ENCODE peak calls at places on chromosome 20, in six cellular contexts. V, E, M, L, X and A are unnamed samples.

GRCh38 chr20:64278319-64278681 is 22.8 kb downstream of the PCMTD2 start:
- DNase-seq in V (no peak), E (no peak), M (no peak), L (no peak), X (no peak), A (no peak)

GRCh38 chr20:13525225-13525940 is 113.3 kb downstream of the TASP1 start:
- DNase-seq in V (no peak), E (peak), M (no peak), L (peak), X (no peak), A (peak)

GRCh38 chr20:14142964-14143627 is 147.8 kb downstream of the MACROD2 start:
- DNase-seq in V (no peak), E (no peak), M (no peak), L (no peak), X (no peak), A (peak)

GRCh38 chr20:33736962-33737361 is 5.2 kb downstream of the ZNF341 start:
- DNase-seq in V (no peak), E (no peak), M (no peak), L (no peak), X (no peak), A (no peak)

GRCh38 chr20:20334489-20334888 is 33.4 kb upstream of the INSM1 start:
- DNase-seq in V (no peak), E (no peak), M (no peak), L (no peak), X (peak), A (no peak)

GRCh38 chr20:51768759-51769517 is 748 bp upstream of the ATP9A start:
- DNase-seq in V (no peak), E (peak), M (no peak), L (no peak), X (no peak), A (no peak)

GRCh38 chr20:58697201-58697866 is 4.7 kb downstream of the NPEPL1 start:
- DNase-seq in V (peak), E (no peak), M (no peak), L (no peak), X (no peak), A (no peak)

GRCh38 chr20:57398231-57398821 is 7.1 kb downstream of the RBM38 start:
- DNase-seq in V (no peak), E (no peak), M (peak), L (no peak), X (peak), A (no peak)

GRCh38 chr20:41046716-41047115 is 18.1 kb downstream of the TOP1 start:
- DNase-seq in V (no peak), E (no peak), M (peak), L (no peak), X (no peak), A (no peak)

GRCh38 chr20:37980876-37981275 is 52.4 kb downstream of the TTI1 start:
- DNase-seq in V (no peak), E (no peak), M (no peak), L (no peak), X (no peak), A (no peak)

GRCh38 chr20:33296206-33296605 is 13.2 kb downstream of the BPIFB1 start:
- DNase-seq in V (no peak), E (no peak), M (no peak), L (no peak), X (no peak), A (no peak)

GRCh38 chr20:4560667-4561066 is 161.0 kb upstream of the PRND start:
- DNase-seq in V (no peak), E (no peak), M (no peak), L (no peak), X (no peak), A (no peak)

GRCh38 chr20:20261159-20261558 is 106.7 kb upstream of the INSM1 start:
- DNase-seq in V (no peak), E (no peak), M (peak), L (no peak), X (no peak), A (no peak)

GRCh38 chr20:57905448-57905847 is 195.6 kb upstream of the PMEPA1 start:
- DNase-seq in V (no peak), E (no peak), M (no peak), L (no peak), X (no peak), A (no peak)

GRCh38 chr20:38554986-38555385 is 26.0 kb upstream of the ADIG start:
- DNase-seq in V (no peak), E (no peak), M (peak), L (no peak), X (no peak), A (no peak)

GRCh38 chr20:60095456-60095855 is 137.2 kb downstream of the CDH26 start:
- DNase-seq in V (no peak), E (no peak), M (peak), L (no peak), X (no peak), A (no peak)

GRCh38 chr20:31923388-31924271 is 28.2 kb downstream of the PDRG1 start:
- DNase-seq in V (no peak), E (no peak), M (peak), L (no peak), X (peak), A (no peak)

GRCh38 chr20:61925555-61926252 is 140.0 kb downstream of the TAF4 start:
- DNase-seq in V (peak), E (no peak), M (no peak), L (no peak), X (no peak), A (no peak)

GRCh38 chr20:3716195-3716834 is 3.9 kb upstream of the SIGLEC1 start:
- DNase-seq in V (peak), E (peak), M (peak), L (peak), X (no peak), A (peak)

GRCh38 chr20:18678599-18678998 is 90.7 kb downstream of the DTD1 start:
- DNase-seq in V (no peak), E (no peak), M (no peak), L (no peak), X (no peak), A (no peak)

GRCh38 chr20:17210983-17211382 is 15.9 kb upstream of the PCSK2 start:
- DNase-seq in V (no peak), E (no peak), M (peak), L (peak), X (no peak), A (no peak)

GRCh38 chr20:62662422-62662821 is 20.1 kb downstream of the SLCO4A1 start:
- DNase-seq in V (no peak), E (no peak), M (no peak), L (no peak), X (no peak), A (no peak)

DNA sequence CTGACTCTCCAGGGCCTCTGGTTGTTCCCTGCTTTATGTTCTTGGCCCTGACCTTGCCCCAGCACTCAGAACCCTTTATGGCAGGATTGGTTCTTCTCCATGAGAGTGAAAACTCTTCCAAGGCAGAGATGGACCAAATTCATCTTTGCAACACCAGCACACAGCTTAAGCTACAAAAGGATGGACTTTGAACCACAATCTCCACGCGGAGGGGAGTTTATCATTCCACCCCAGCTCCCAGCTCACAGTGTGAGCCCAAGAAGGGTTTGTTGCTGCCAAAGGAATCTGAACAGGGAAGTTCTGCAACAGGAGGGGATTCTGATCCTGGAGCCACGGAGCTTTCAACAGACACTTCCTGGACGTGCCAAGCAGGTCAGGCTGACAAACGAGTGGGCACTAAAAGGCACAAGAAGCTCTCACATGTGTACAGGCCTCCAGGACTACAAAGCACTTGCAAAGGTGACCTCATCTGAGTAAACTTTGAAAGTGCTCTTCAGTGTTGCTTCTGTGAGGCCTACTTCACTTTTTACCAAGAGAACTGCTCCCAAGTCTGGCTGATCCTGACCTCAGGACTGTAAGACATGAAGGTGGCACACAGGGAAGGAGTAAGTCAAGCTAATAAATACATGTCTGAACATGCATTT is 8.9 kb downstream of the FITM2 start:
- DNase-seq in V (no peak), E (no peak), M (no peak), L (peak), X (no peak), A (peak)
- TF ChIP-seq MYC in V (no peak), E (no peak), M (no peak), L (peak), X (no peak), A (no peak)

GRCh38 chr20:2386516-2387179 is 5.9 kb downstream of the TGM6 start:
- DNase-seq in V (no peak), E (peak), M (no peak), L (no peak), X (no peak), A (no peak)
- TF ChIP-seq MYC in V (no peak), E (no peak), M (no peak), L (no peak), X (no peak), A (no peak)

GRCh38 chr20:39853050-39853449 is 836.0 kb downstream of the MAFB start:
- DNase-seq in V (no peak), E (no peak), M (no peak), L (no peak), X (no peak), A (no peak)

GRCh38 chr20:39855056-39855455 is 834.0 kb downstream of the MAFB start:
- DNase-seq in V (no peak), E (no peak), M (no peak), L (no peak), X (no peak), A (no peak)

GRCh38 chr20:39857188-39857587 is 831.8 kb downstream of the MAFB start:
- DNase-seq in V (no peak), E (no peak), M (no peak), L (no peak), X (no peak), A (no peak)

GRCh38 chr20:39853664-39854063 is 835.4 kb downstream of the MAFB start:
- DNase-seq in V (no peak), E (no peak), M (no peak), L (no peak), X (peak), A (no peak)

GRCh38 chr20:39855799-39856198 is 833.2 kb downstream of the MAFB start:
- DNase-seq in V (no peak), E (no peak), M (no peak), L (no peak), X (no peak), A (no peak)
- TF ChIP-seq MYC in V (no peak), E (no peak), M (no peak), L (no peak), X (no peak), A (no peak)

GRCh38 chr20:54134445-54135220 is 39.2 kb downstream of the CYP24A1 start:
- DNase-seq in V (no peak), E (no peak), M (no peak), L (peak), X (no peak), A (no peak)

GRCh38 chr20:54132612-54133433 is 41.0 kb downstream of the CYP24A1 start:
- DNase-seq in V (no peak), E (no peak), M (peak), L (peak), X (no peak), A (peak)

GRCh38 chr20:54133434-54134427 is 40.1 kb downstream of the CYP24A1 start:
- DNase-seq in V (no peak), E (no peak), M (no peak), L (peak), X (no peak), A (no peak)

GRCh38 chr20:54129350-54129749 is 44.4 kb downstream of the CYP24A1 start:
- DNase-seq in V (no peak), E (no peak), M (no peak), L (no peak), X (no peak), A (no peak)

GRCh38 chr20:54131675-54132611 is 41.8 kb downstream of the CYP24A1 start:
- DNase-seq in V (no peak), E (no peak), M (no peak), L (no peak), X (no peak), A (no peak)
- TF ChIP-seq MYC in V (no peak), E (no peak), M (no peak), L (no peak), X (no peak), A (no peak)

GRCh38 chr20:23928788-23929187 is 49.2 kb upstream of the CST5 start:
- DNase-seq in V (peak), E (no peak), M (no peak), L (no peak), X (no peak), A (no peak)
- TF ChIP-seq MYC in V (no peak), E (no peak), M (no peak), L (no peak), X (no peak), A (no peak)

GRCh38 chr20:49786671-49787370 is 25.8 kb upstream of the SLC9A8 start:
- DNase-seq in V (no peak), E (peak), M (peak), L (no peak), X (no peak), A (no peak)
- TF ChIP-seq MYC in V (no peak), E (no peak), M (no peak), L (no peak), X (no peak), A (no peak)